ENCODE peak calls at places on chromosome 4, in ten cellular contexts. I, R, A, Z, O, V, P, E, Y and W are unnamed samples.

GRCh38 chr4:152257601-152258066 is 278.3 kb downstream of the FBXW7 start:
- DNase-seq in I (no peak), R (no peak), A (no peak), Z (no peak), O (no peak), V (no peak), P (no peak), E (no peak), Y (no peak), W (no peak)

GRCh38 chr4:20194079-20195013 is 57.4 kb upstream of the SLIT2 start:
- DNase-seq in I (no peak), R (no peak), A (no peak), Z (no peak), O (no peak), V (no peak), P (no peak), E (no peak), Y (no peak), W (no peak)

GRCh38 chr4:159191989-159192388 is 89.1 kb downstream of the RAPGEF2 start:
- DNase-seq in I (no peak), R (no peak), A (no peak), Z (no peak), O (no peak), V (no peak), P (no peak), E (no peak), Y (no peak), W (no peak)

GRCh38 chr4:54498661-54499111 is 159.1 kb upstream of the KIT start:
- DNase-seq in I (no peak), R (no peak), A (no peak), Z (no peak), O (no peak), V (no peak), P (no peak), E (no peak), Y (no peak), W (no peak)

GRCh38 chr4:16337936-16338335 is 111.7 kb upstream of the TAPT1 start:
- DNase-seq in I (no peak), R (no peak), A (no peak), Z (no peak), O (no peak), V (no peak), P (no peak), E (no peak), Y (no peak), W (no peak)

GRCh38 chr4:184355857-184356256 is 118.5 kb downstream of the IRF2 start:
- DNase-seq in I (no peak), R (no peak), A (no peak), Z (no peak), O (no peak), V (no peak), P (no peak), E (no peak), Y (no peak), W (no peak)

GRCh38 chr4:19807505-19807904 is 444.2 kb upstream of the SLIT2 start:
- DNase-seq in I (no peak), R (no peak), A (no peak), Z (no peak), O (no peak), V (no peak), P (no peak), E (no peak), Y (no peak), W (no peak)

GRCh38 chr4:28654618-28655017 is 1794.0 kb downstream of the STIM2 start:
- DNase-seq in I (no peak), R (no peak), A (no peak), Z (no peak), O (no peak), V (no peak), P (no peak), E (no peak), Y (no peak), W (no peak)

GRCh38 chr4:71441186-71442169 is 102.7 kb downstream of the SLC4A4 start:
- DNase-seq in I (no peak), R (no peak), A (no peak), Z (no peak), O (no peak), V (no peak), P (no peak), E (no peak), Y (no peak), W (no peak)

GRCh38 chr4:105473340-105474109 is at the start of gene PPA2:
- DNase-seq in I (peak; percentile 81), R (peak; percentile 90), A (peak; percentile 93), Z (peak; percentile 95), O (peak; percentile 91), V (peak; percentile 88), P (peak; percentile 94), E (peak; percentile 89), Y (peak; percentile 55), W (peak; percentile 83)

GRCh38 chr4:105471566-105472176 is 2.2 kb downstream of the PPA2 start:
- DNase-seq in I (peak; percentile 32), R (peak; percentile 73), A (peak; percentile 82), Z (peak; percentile 53), O (peak; percentile 81), V (peak; percentile 55), P (peak; percentile 82), E (peak; percentile 78), Y (peak; percentile 66), W (peak; percentile 79)

GRCh38 chr4:105472871-105473339 is 957 bp downstream of the PPA2 start:
- DNase-seq in I (no peak), R (no peak), A (no peak), Z (no peak), O (no peak), V (peak; percentile 19), P (no peak), E (no peak), Y (peak; percentile 44), W (no peak)

DNA sequence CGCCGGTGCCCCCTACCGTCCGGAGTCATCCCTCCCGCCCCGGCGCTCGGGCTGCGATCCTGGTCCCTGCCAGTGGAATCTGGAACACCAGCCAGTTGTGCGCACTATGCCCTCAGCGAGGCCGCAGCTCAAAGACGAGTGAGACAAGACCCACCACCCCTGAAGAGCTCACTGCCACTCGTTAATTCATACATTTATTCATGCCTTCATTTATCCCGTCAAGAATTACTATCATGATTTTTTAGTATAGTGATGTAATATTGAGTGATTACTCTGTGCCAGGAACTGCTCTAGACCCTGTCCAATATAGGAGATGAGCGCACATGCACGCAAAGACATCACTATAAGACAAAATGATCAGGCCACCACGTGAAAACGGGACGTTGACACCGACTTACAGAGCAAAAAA is 252 bp upstream of the PPA2 start:
- DNase-seq in I (peak; percentile 89), R (no peak), A (peak; percentile 92), Z (peak; percentile 93), O (no peak), V (peak; percentile 79), P (peak; percentile 92), E (peak; percentile 91), Y (no peak), W (no peak)
- TF ChIP-seq POLR2A in I (no peak), R (no peak), A (no peak), Z (no peak), O (no peak), V (no peak), P (no peak), E (no peak), Y (no peak), W (no peak)

GRCh38 chr4:177309525-177310371 is at the start of gene NEIL3:
- DNase-seq in I (peak; percentile 89), R (peak; percentile 89), A (peak; percentile 91), Z (peak; percentile 94), O (peak; percentile 91), V (peak; percentile 53), P (peak; percentile 90), E (peak; percentile 94), Y (peak; percentile 54), W (peak; percentile 56)
- TF ChIP-seq POLR2A in I (no peak), R (no peak), A (no peak), Z (no peak), O (no peak), V (no peak), P (no peak), E (no peak), Y (peak; percentile 90), W (no peak)

GRCh38 chr4:56907009-56907408 is 691 bp upstream of the REST start:
- DNase-seq in I (peak; percentile 33), R (no peak), A (no peak), Z (no peak), O (peak; percentile 5), V (no peak), P (no peak), E (peak; percentile 20), Y (no peak), W (no peak)

GRCh38 chr4:56909083-56909981 is 1.6 kb downstream of the REST start:
- DNase-seq in I (no peak), R (peak; percentile 52), A (peak; percentile 86), Z (peak; percentile 59), O (peak; percentile 56), V (peak; percentile 36), P (peak; percentile 73), E (peak; percentile 56), Y (no peak), W (peak; percentile 38)

GRCh38 chr4:56907489-56908205 is at the start of gene REST:
- DNase-seq in I (peak; percentile 88), R (peak; percentile 69), A (peak; percentile 87), Z (peak; percentile 85), O (peak; percentile 71), V (peak; percentile 56), P (peak; percentile 87), E (peak; percentile 88), Y (no peak), W (peak; percentile 73)

GRCh38 chr4:56906534-56906933 is 1.2 kb upstream of the REST start:
- DNase-seq in I (no peak), R (no peak), A (no peak), Z (no peak), O (no peak), V (no peak), P (no peak), E (no peak), Y (no peak), W (no peak)

DNA sequence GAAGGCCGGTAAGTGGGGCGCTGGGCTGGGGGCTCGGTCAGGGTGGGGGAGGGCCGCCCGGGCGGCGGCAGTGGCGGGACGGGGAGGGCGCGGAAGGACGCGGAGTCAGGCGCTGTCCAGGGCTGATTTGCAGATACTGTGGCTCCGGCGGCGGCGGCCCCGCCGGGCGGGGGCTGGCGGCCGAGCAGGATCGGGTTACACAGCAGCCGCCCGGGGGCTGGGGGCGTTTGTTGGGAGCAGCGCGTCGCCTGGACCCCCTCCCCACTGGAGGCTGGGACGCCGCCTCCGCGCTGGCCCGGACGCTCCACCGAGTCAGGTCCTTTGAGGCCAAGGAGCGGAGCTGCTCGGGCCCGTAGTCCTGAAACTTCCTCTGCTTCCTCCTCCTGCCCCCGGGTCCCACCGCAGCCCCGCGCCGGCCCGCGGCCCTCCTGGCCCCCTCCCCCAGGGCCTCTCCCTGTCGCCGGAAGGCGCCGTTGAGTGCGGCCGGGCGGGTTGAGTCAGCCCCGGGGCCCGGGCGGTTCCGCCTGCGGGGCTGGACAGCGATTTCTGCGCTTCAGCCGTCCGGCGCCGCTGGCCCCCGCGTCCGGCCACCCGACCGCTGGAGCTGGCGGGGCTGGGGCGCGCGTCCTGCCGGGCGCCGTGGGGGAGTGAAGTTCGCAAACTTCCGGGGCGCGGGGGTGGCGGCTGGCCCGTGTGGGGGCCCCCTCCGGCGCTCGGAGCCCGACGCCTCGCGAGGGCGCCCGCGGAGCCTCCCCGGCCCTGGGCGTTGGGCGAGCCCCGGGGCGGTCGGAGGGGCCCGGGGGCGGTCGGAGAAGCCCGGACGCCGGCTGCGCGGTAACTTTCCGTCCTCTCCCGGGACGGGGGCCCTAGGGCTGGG is 744 bp downstream of the REST start:
- DNase-seq in I (peak; percentile 79), R (peak; percentile 59), A (peak; percentile 82), Z (peak; percentile 76), O (peak; percentile 70), V (peak; percentile 27), P (peak; percentile 76), E (peak; percentile 70), Y (no peak), W (peak; percentile 61)
- TF ChIP-seq POLR2A in I (no peak), R (no peak), A (no peak), Z (no peak), O (no peak), V (no peak), P (no peak), E (peak; percentile 5), Y (peak; percentile 52), W (peak; percentile 22)

GRCh38 chr4:22997358-22998224 is 304.9 kb downstream of the GBA3 start:
- DNase-seq in I (no peak), R (no peak), A (no peak), Z (no peak), O (no peak), V (no peak), P (no peak), E (no peak), Y (no peak), W (no peak)
- TF ChIP-seq POLR2A in I (no peak), R (no peak), A (no peak), Z (no peak), O (no peak), V (no peak), P (no peak), E (no peak), Y (no peak), W (no peak)